ENCODE peak calls at places on chromosomes 3 and 15, in four cellular contexts. C is KG1, B is NCI-H1694, I is hippocampal formation. V is an unnamed sample.

GRCh38 chr3:45631486-45631885 is 36.9 kb downstream of the LIMD1 start:
- DNase-seq in I (no peak), C (peak; percentile 79), B (no peak), V (peak; percentile 75)

GRCh38 chr15:63729115-63729884 is 104.4 kb downstream of the HERC1 start:
- DNase-seq in C (no peak), B (no peak), I (no peak), V (no peak)

GRCh38 chr3:98329392-98330124 is 24.1 kb upstream of the OR5K4 start:
- DNase-seq in C (no peak), I (peak; percentile 60), B (peak; percentile 20), V (peak; percentile 68)

GRCh38 chr3:174398761-174399160 is 460.4 kb upstream of the NAALADL2 start:
- DNase-seq in I (no peak), B (no peak), C (no peak), V (no peak)

GRCh38 chr3:46693897-46694235 is 387 bp upstream of the ALS2CL start:
- DNase-seq in C (no peak), I (no peak), B (no peak), V (no peak)

GRCh38 chr15:58498821-58499580 is 67.2 kb downstream of the LIPC start:
- DNase-seq in C (no peak), I (no peak), B (no peak), V (no peak)

GRCh38 chr3:170494766-170495165 is 76.1 kb downstream of the CLDN11 start:
- DNase-seq in I (no peak), C (no peak), B (no peak), V (no peak)

GRCh38 chr15:61051570-61052031 is 177.5 kb downstream of the RORA start:
- DNase-seq in C (no peak), B (peak; percentile 10), I (peak; percentile 14), V (no peak)

GRCh38 chr15:96117275-96117674 is 213.2 kb upstream of the NR2F2 start:
- DNase-seq in I (no peak), B (no peak), C (no peak), V (no peak)

GRCh38 chr3:5192568-5193319 is 5.2 kb downstream of the EDEM1 start:
- DNase-seq in I (no peak), C (no peak), B (no peak), V (peak; percentile 69)

GRCh38 chr3:67875338-67875737 is 220.9 kb upstream of the SUCLG2 start:
- DNase-seq in I (no peak), C (no peak), B (no peak), V (no peak)

V was measured in AML-193.